ENCODE peak calls at places on chromosomes 11 and 22, in five cellular contexts. A is transverse colon, M is upper lobe of right lung, I is lower lobe of right lung, G is lung. N is an unnamed sample. For H3K4me1, the result is how much of the 10 kb centered on the place peaks cover.

GRCh38 chr11:12725863-12726666 is 51.8 kb downstream of the TEAD1 start:
- DNase-seq in A (no peak), G (no peak), I (no peak), M (no peak), N (no peak)

GRCh38 chr11:73538381-73538872 is 59.5 kb downstream of the FAM168A start:
- DNase-seq in M (no peak), I (no peak), G (no peak), A (no peak), N (no peak)

GRCh38 chr11:58446294-58446693 is 4.3 kb upstream of the OR5B12 start:
- DNase-seq in A (no peak), G (no peak), I (no peak), M (no peak), N (no peak)

GRCh38 chr11:10481567-10482349 is 26.7 kb downstream of the AMPD3 start:
- DNase-seq in G (no peak), A (no peak), M (no peak), I (no peak), N (peak)

GRCh38 chr11:27118371-27118770 is 77.8 kb downstream of the BBOX1 start:
- DNase-seq in A (no peak), I (no peak), M (no peak), G (no peak), N (no peak)

GRCh38 chr11:130513132-130513531 is 64.7 kb downstream of the ADAMTS15 start:
- DNase-seq in G (no peak), M (no peak), A (peak), I (no peak), N (no peak)

GRCh38 chr11:61751384-61751783 is 1.1 kb upstream of the MYRF start:
- DNase-seq in G (no peak), I (no peak), M (no peak), A (no peak), N (no peak)

GRCh38 chr11:16981651-16982194 is 32.5 kb downstream of the PLEKHA7 start:
- DNase-seq in A (no peak), G (no peak), M (no peak), I (peak), N (no peak)

GRCh38 chr11:13869404-13869886 is 93.1 kb upstream of the SPON1 start:
- DNase-seq in I (no peak), A (no peak), G (no peak), M (no peak), N (no peak)

GRCh38 chr22:45185718-45186511 is 22.2 kb downstream of the NUP50 start:
- DNase-seq in I (no peak), M (no peak), G (no peak), A (no peak), N (peak)

GRCh38 chr11:11537372-11537771 is 84.4 kb downstream of the GALNT18 start:
- DNase-seq in M (no peak), I (no peak), A (no peak), G (no peak), N (no peak)

GRCh38 chr11:111454561-111455192 is 57.5 kb downstream of the BTG4 start:
- DNase-seq in A (peak), M (no peak), G (no peak), I (no peak), N (no peak)

GRCh38 chr22:47891609-47892008 is 1129.2 kb downstream of the TBC1D22A start:
- DNase-seq in G (no peak), I (no peak), M (no peak), A (no peak), N (no peak)

GRCh38 chr11:7251836-7252682 is at the start of gene SYT9:
- DNase-seq in A (peak), I (peak), M (peak), G (peak), N (no peak)

GRCh38 chr22:27669798-27670599 is 131.6 kb downstream of the MN1 start:
- DNase-seq in A (no peak), I (no peak), G (no peak), M (no peak), N (no peak)

GRCh38 chr11:3381794-3382193 is 2.8 kb upstream of the ZNF195 start:
- DNase-seq in M (no peak), G (no peak), A (no peak), I (no peak), N (no peak)

GRCh38 chr11:74546752-74547151 is 45.6 kb upstream of the POLD3 start:
- DNase-seq in M (no peak), I (no peak), A (peak), G (peak), N (peak)

GRCh38 chr11:64854534-64855502 is 10.4 kb upstream of the CDC42BPG start:
- DNase-seq in I (peak), A (peak), M (peak), G (peak), N (peak)

GRCh38 chr11:121899534-121899933 is 216.5 kb downstream of the BLID start:
- DNase-seq in I (no peak), M (no peak), G (no peak), A (no peak), N (no peak)

GRCh38 chr11:34624069-34624468 is 3.2 kb downstream of the EHF start:
- DNase-seq in I (peak), G (peak), M (peak), A (peak), N (peak)

GRCh38 chr11:65419460-65419772 is 3.2 kb upstream of the NEAT1 start:
- DNase-seq in G (no peak), A (peak), I (peak), M (peak), N (no peak)

GRCh38 chr11:95767498-95767897 is 22.1 kb downstream of the FAM76B start:
- DNase-seq in I (no peak), M (no peak), A (no peak), G (no peak), N (no peak)

GRCh38 chr22:37636186-37636948 is 3.1 kb upstream of the SH3BP1 start:
- DNase-seq in A (peak), I (no peak), M (no peak), G (no peak), N (peak)

GRCh38 chr11:65947133-65947532 is 1.9 kb downstream of the TSGA10IP start:
- DNase-seq in M (no peak), I (no peak), A (no peak), G (no peak), N (no peak)

GRCh38 chr11:118896472-118896913 is 12.8 kb downstream of the CXCR5 start:
- DNase-seq in G (no peak), M (no peak), A (peak), I (no peak), N (peak)

GRCh38 chr22:42719133-42719532 is 1.5 kb downstream of the A4GALT start:
- DNase-seq in I (no peak), M (no peak), G (no peak), A (no peak), N (no peak)

GRCh38 chr11:2466869-2467694 is 22.3 kb downstream of the KCNQ1 start:
- DNase-seq in A (no peak), I (no peak), G (no peak), M (peak), N (peak)

GRCh38 chr11:110883266-110883665 is 171.0 kb upstream of the ARHGAP20 start:
- DNase-seq in A (no peak), M (no peak), G (no peak), I (no peak), N (no peak)

DNA sequence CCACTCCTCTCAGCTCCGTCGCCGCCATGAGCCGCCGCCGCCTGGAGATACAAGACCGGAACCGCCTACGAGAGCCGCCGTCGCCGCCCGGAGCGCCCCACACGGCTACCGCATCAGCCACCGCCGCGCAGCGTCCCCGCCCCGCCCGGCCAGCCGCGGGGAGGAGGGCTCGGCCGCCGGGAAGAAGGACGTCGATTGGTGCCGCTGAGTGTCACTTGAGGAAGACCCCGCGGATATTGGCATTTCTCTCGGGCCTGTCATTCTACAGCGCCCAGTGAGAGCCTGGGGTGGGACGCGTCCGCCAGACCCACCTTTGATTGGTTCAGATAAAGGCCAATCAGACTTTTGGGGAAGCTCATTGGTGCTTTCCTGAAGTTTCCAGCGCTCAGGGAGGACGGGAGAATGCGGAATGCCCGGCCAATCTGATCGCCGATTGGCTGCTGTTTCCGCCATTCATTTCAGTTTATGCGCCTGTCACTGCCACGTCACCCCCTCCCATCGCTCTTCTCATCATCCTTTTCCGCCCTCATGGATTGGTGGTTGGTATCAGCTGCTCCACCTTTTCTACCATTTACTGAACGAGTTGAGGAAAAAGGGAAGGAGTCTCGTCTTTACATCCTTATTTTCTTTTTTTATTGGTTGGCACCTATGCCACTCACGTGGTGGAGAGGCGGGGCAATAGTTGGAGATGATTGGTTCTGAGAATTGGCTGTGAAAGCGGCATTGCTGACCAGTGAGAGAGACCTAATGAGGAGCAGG is at the start of gene OSBP:
- DNase-seq in G (peak), M (peak), I (peak), A (peak), N (peak)
- TF ChIP-seq CTCF in G (no peak), M (no peak), I (peak), A (peak), N (no peak)

GRCh38 chr11:93329936-93330445 is 551 bp upstream of the DEUP1 start:
- DNase-seq in I (no peak), M (no peak), G (no peak), A (no peak), N (no peak)
- H3K4me3 ChIP-seq in I (peak), M (peak), G (no peak), A (peak), N (peak)

GRCh38 chr22:24303007-24303406 is 32.4 kb downstream of the SPECC1L start:
- DNase-seq in M (no peak), I (no peak), A (no peak), G (no peak), N (no peak)
- H3K4me1 ChIP-seq in M (half or more), I (half or more), A (half or more), G (under half), N (under half)

GRCh38 chr11:36258730-36259360 is 30.4 kb downstream of the COMMD9 start:
- DNase-seq in A (peak), G (peak), I (no peak), M (peak), N (no peak)
- TF ChIP-seq CTCF in A (peak), G (no peak), I (peak), M (peak), N (peak)

N was measured in Peyer's patch.